ENCODE peak calls at places on chromosomes 7 and 10, in five cellular contexts. Y, Q, M, B and V are unnamed samples.

GRCh38 chr7:134636008-134636449 is 10.6 kb upstream of the BPGM start:
- DNase-seq in M (no peak), B (no peak), Q (peak), Y (no peak), V (no peak)

GRCh38 chr7:5429857-5430611 is 6.4 kb upstream of the TNRC18 start:
- DNase-seq in Q (peak), B (no peak), Y (no peak), M (no peak), V (no peak)

GRCh38 chr7:81111358-81111757 is 192.5 kb upstream of the SEMA3C start:
- DNase-seq in Q (peak), B (no peak), Y (no peak), M (peak), V (no peak)

GRCh38 chr7:97871659-97872024 is 566 bp downstream of the ASNS start:
- DNase-seq in M (no peak), Y (no peak), B (peak), Q (no peak), V (no peak)

GRCh38 chr10:24849537-24850299 is 102.7 kb downstream of the PRTFDC1 start:
- DNase-seq in Q (peak), B (no peak), Y (no peak), M (peak), V (no peak)

GRCh38 chr7:131829911-131830310 is 273.5 kb upstream of the PODXL start:
- DNase-seq in M (no peak), B (no peak), Y (no peak), Q (no peak), V (no peak)

GRCh38 chr7:81662531-81662930 is 107.3 kb downstream of the HGF start:
- DNase-seq in M (no peak), B (no peak), Q (peak), Y (no peak), V (no peak)

GRCh38 chr7:92582948-92583347 is 7.2 kb downstream of the FAM133B start:
- DNase-seq in B (no peak), M (no peak), Y (no peak), Q (no peak), V (no peak)

GRCh38 chr10:130787252-130787651 is 524.3 kb downstream of the TCERG1L start:
- DNase-seq in M (no peak), Q (no peak), B (no peak), Y (no peak), V (no peak)

GRCh38 chr10:34854147-34854601 is 39.1 kb upstream of the PARD3 start:
- DNase-seq in M (peak), B (no peak), Q (peak), Y (no peak), V (no peak)

GRCh38 chr7:97357459-97357858 is 240.0 kb downstream of the SDHAF3 start:
- DNase-seq in Y (no peak), M (no peak), B (no peak), Q (no peak), V (no peak)

GRCh38 chr10:70007116-70007820 is 45.4 kb upstream of the MACROH2A2 start:
- DNase-seq in Y (no peak), M (peak), Q (peak), B (no peak), V (no peak)

GRCh38 chr7:68246189-68246633 is 1249.6 kb downstream of the TYW1 start:
- DNase-seq in M (peak), Q (no peak), B (no peak), Y (peak), V (no peak)

GRCh38 chr10:124509836-124510535 is 48.4 kb downstream of the LHPP start:
- DNase-seq in B (no peak), M (no peak), Y (no peak), Q (no peak), V (no peak)

GRCh38 chr10:97673736-97674525 is 13.1 kb downstream of the AVPI1 start:
- DNase-seq in B (no peak), Q (peak), M (peak), Y (no peak), V (no peak)

GRCh38 chr7:134502463-134502862 is 24.9 kb upstream of the AKR1B10 start:
- DNase-seq in B (no peak), M (peak), Y (no peak), Q (peak), V (no peak)